ENCODE peak calls at places on chromosomes 7 and 10, in six cellular contexts. J is aorta; Z is CD4-positive, alpha-beta T cell; O is activated CD4-positive, alpha-beta T cell treated with anti-CD3 and anti-CD28 coated beads for 36 hours; F is activated CD8-positive, alpha-beta T cell treated with anti-CD3 and anti-CD28 coated beads, Interleukin-2, amount 10 ng/mL, durations not matched to agents 7 days and 5 days; W is naive thymus-derived CD4-positive, alpha-beta T cell. V is an unnamed sample.

GRCh38 chr7:37354661-37355131 is 94.0 kb downstream of the ELMO1 start:
- ATAC-seq in O (peak), J (peak), F (peak), W (peak), Z (peak), V (peak)

GRCh38 chr7:120475994-120476393 is 203.0 kb downstream of the KCND2 start:
- ATAC-seq in F (no peak), O (no peak), Z (no peak), J (no peak), W (no peak), V (no peak)

GRCh38 chr7:24958399-24958798 is 21.6 kb downstream of the OSBPL3 start:
- ATAC-seq in J (no peak), Z (no peak), W (no peak), O (no peak), F (no peak), V (no peak)

GRCh38 chr10:84957427-84957826 is 629.0 kb downstream of the CCSER2 start:
- ATAC-seq in Z (no peak), O (no peak), F (no peak), W (no peak), J (no peak), V (no peak)

GRCh38 chr10:92729886-92730285 is 40.1 kb downstream of the HHEX start:
- ATAC-seq in J (no peak), W (no peak), Z (no peak), O (no peak), F (no peak), V (peak)

GRCh38 chr10:6511347-6511746 is 68.7 kb downstream of the PRKCQ start:
- ATAC-seq in J (no peak), Z (no peak), O (no peak), W (no peak), F (no peak), V (no peak)

GRCh38 chr10:17175551-17175950 is 25.9 kb downstream of the TRDMT1 start:
- ATAC-seq in J (no peak), W (peak), Z (peak), O (peak), F (peak), V (no peak)

GRCh38 chr7:44162785-44163395 is 21.8 kb upstream of the MYL7 start:
- ATAC-seq in Z (no peak), O (no peak), W (no peak), J (no peak), F (no peak), V (no peak)

GRCh38 chr7:96182424-96183158 is 139.3 kb downstream of the SLC25A13 start:
- ATAC-seq in Z (no peak), O (no peak), J (no peak), W (no peak), F (no peak), V (no peak)

GRCh38 chr10:103933557-103934121 is 15.7 kb upstream of the STN1 start:
- ATAC-seq in J (no peak), W (no peak), O (no peak), F (no peak), Z (no peak), V (no peak)

GRCh38 chr10:36840793-36841192 is 284.6 kb upstream of the ANKRD30A start:
- ATAC-seq in J (peak), O (no peak), Z (no peak), W (no peak), F (no peak), V (no peak)

GRCh38 chr7:4067476-4067760 is 614.7 kb upstream of the FOXK1 start:
- ATAC-seq in J (no peak), F (no peak), Z (no peak), O (no peak), W (no peak), V (no peak)

GRCh38 chr7:108012499-108013430 is 9.8 kb upstream of the LAMB1 start:
- ATAC-seq in W (no peak), O (no peak), Z (no peak), J (no peak), F (no peak), V (no peak)

GRCh38 chr10:88271736-88272135 is 311.4 kb downstream of the RNLS start:
- ATAC-seq in O (peak), W (peak), J (no peak), F (peak), Z (peak), V (peak)

GRCh38 chr7:568031-568680 is 48.5 kb upstream of the PDGFA start:
- ATAC-seq in Z (no peak), F (no peak), J (no peak), W (no peak), O (no peak), V (no peak)

GRCh38 chr7:129739427-129739826 is 127.9 kb downstream of the NRF1 start:
- ATAC-seq in J (no peak), F (no peak), O (no peak), W (no peak), Z (no peak), V (no peak)

GRCh38 chr10:3099291-3100092 is 32.1 kb downstream of the PFKP start:
- ATAC-seq in J (no peak), F (no peak), W (no peak), O (no peak), Z (no peak), V (no peak)

GRCh38 chr10:44510716-44511115 is 125.8 kb upstream of the CXCL12 start:
- ATAC-seq in O (no peak), F (no peak), J (no peak), Z (no peak), W (no peak), V (no peak)

GRCh38 chr10:34627741-34628140 is 187.4 kb downstream of the PARD3 start:
- ATAC-seq in F (no peak), W (no peak), O (no peak), J (no peak), Z (no peak), V (no peak)

GRCh38 chr7:7425321-7425720 is 110.4 kb downstream of the COL28A1 start:
- ATAC-seq in Z (no peak), J (no peak), W (no peak), O (no peak), F (no peak), V (no peak)

GRCh38 chr10:49089789-49090595 is 25.3 kb downstream of the VSTM4 start:
- ATAC-seq in F (no peak), J (peak), O (no peak), W (no peak), Z (no peak), V (no peak)

GRCh38 chr7:132750056-132750455 is 173.8 kb upstream of the PLXNA4 start:
- ATAC-seq in F (no peak), J (no peak), Z (no peak), O (no peak), W (no peak), V (no peak)

GRCh38 chr10:97185326-97186058 is at the start of gene SLIT1:
- ATAC-seq in J (no peak), F (peak), O (peak), Z (no peak), W (no peak), V (no peak)

GRCh38 chr7:34928560-34928959 is 108.7 kb downstream of the DPY19L1 start:
- ATAC-seq in F (no peak), W (no peak), J (no peak), Z (no peak), O (peak), V (no peak)

GRCh38 chr7:131083781-131084180 is 243.9 kb upstream of the MKLN1 start:
- ATAC-seq in Z (no peak), W (no peak), J (no peak), F (no peak), O (no peak), V (no peak)

GRCh38 chr10:113960617-113961260 is 82.9 kb upstream of the ADRB1 start:
- ATAC-seq in Z (peak), W (no peak), F (peak), J (no peak), O (peak), V (peak)

GRCh38 chr7:118149394-118149793 is 34.6 kb upstream of the LSM8 start:
- ATAC-seq in Z (no peak), O (no peak), W (no peak), J (no peak), F (no peak), V (no peak)

GRCh38 chr7:93161181-93161762 is 13.1 kb upstream of the SAMD9L start:
- ATAC-seq in O (no peak), Z (no peak), J (no peak), F (no peak), W (no peak), V (no peak)

GRCh38 chr10:5071411-5072198 is 22.6 kb upstream of the AKR1C3 start:
- ATAC-seq in W (no peak), O (no peak), F (no peak), Z (no peak), J (peak), V (no peak)

GRCh38 chr10:124534231-124534798 is 72.7 kb downstream of the LHPP start:
- ATAC-seq in F (no peak), W (peak), J (no peak), Z (peak), O (peak), V (peak)

GRCh38 chr7:22561895-22562593 is 62.1 kb upstream of the STEAP1B start:
- ATAC-seq in Z (no peak), J (no peak), O (peak), F (no peak), W (no peak), V (peak)

GRCh38 chr10:99916776-99917175 is 93.0 kb downstream of the DNMBP start:
- ATAC-seq in J (no peak), O (no peak), Z (no peak), W (no peak), F (no peak), V (no peak)

GRCh38 chr10:71779641-71780040 is 6.3 kb upstream of the VSIR start:
- ATAC-seq in F (peak), J (no peak), Z (no peak), W (no peak), O (no peak), V (no peak)

GRCh38 chr7:30472081-30472770 is 6.4 kb downstream of the NOD1 start:
- ATAC-seq in W (no peak), O (no peak), Z (no peak), F (peak), J (no peak), V (no peak)

GRCh38 chr7:979886-980571 is 3.0 kb upstream of the CYP2W1 start:
- ATAC-seq in F (no peak), Z (no peak), J (no peak), W (no peak), O (no peak), V (no peak)

GRCh38 chr7:27188666-27189559 is 3.9 kb upstream of the HOXA11 start:
- ATAC-seq in O (peak), W (peak), Z (peak), F (peak), J (no peak), V (no peak)

V was measured in stimulated activated memory B cell treated with anti-CD40 and anti-IgM and Interleukin-4, amounts not matched to agents 10 μg/mL and 1 μg/mL and 100 μg/mL, for 72 hours.